ENCODE peak calls at places on chromosomes 4 and X, in seven cellular contexts. R is Caco-2; D is upper lobe of right lung; E is CD8-positive, alpha-beta memory T cell; H is sigmoid colon; A is breast epithelium; C is OCI-LY7. X is an unnamed sample.
A peak's percentile ranks its signal among the peaks of the same experiment; 100 is the strongest.

GRCh38 chr4:7430368-7430964 is 4.3 kb downstream of the PSAPL1 start:
- DNase-seq in A (peak; percentile 50), H (peak; percentile 57), C (no peak), D (peak; percentile 69), E (no peak), R (peak; percentile 91), X (no peak)

GRCh38 chr4:24521544-24521943 is 62.8 kb downstream of the DHX15 start:
- DNase-seq in D (no peak), C (no peak), R (no peak), E (no peak), H (no peak), A (no peak), X (no peak)

GRCh38 chr4:138938371-138938699 is 77.2 kb upstream of the NOCT start:
- DNase-seq in C (peak; percentile 23), A (no peak), H (no peak), R (no peak), E (no peak), D (no peak), X (no peak)

GRCh38 chr4:147355849-147356248 is 125.0 kb upstream of the EDNRA start:
- DNase-seq in A (no peak), R (no peak), E (no peak), H (no peak), D (no peak), C (no peak), X (no peak)

GRCh38 chrX:150119323-150119722 is 181.0 kb upstream of the EOLA2 start:
- DNase-seq in R (no peak), E (no peak), C (no peak), D (no peak), A (no peak), H (no peak), X (no peak)

GRCh38 chr4:168615294-168615693 is 118.4 kb downstream of the PALLD start:
- DNase-seq in C (no peak), A (no peak), R (no peak), E (no peak), H (no peak), D (no peak), X (no peak)

GRCh38 chrX:134171661-134172587 is 65.1 kb upstream of the CCDC160 start:
- DNase-seq in C (no peak), H (no peak), E (peak; percentile 24), R (no peak), A (no peak), D (peak; percentile 61), X (no peak)

GRCh38 chrX:151009582-151009981 is 26.4 kb downstream of the HMGB3 start:
- DNase-seq in D (no peak), A (no peak), R (no peak), H (no peak), C (no peak), E (no peak), X (no peak)

GRCh38 chr4:170278481-170278880 is 188.7 kb upstream of the AADAT start:
- DNase-seq in D (no peak), H (no peak), A (no peak), E (no peak), R (no peak), C (no peak), X (no peak)

GRCh38 chr4:77927991-77928925 is 65.6 kb downstream of the MRPL1 start:
- DNase-seq in H (no peak), E (no peak), R (no peak), D (no peak), C (no peak), A (no peak), X (no peak)

GRCh38 chrX:56563231-56564116 is at the start of gene UBQLN2:
- DNase-seq in D (peak; percentile 91), C (peak; percentile 79), E (peak; percentile 79), H (peak; percentile 92), A (peak; percentile 77), R (peak; percentile 77), X (peak; percentile 69)

GRCh38 chr4:149353241-149353640 is 462.4 kb downstream of the IQCM start:
- DNase-seq in E (no peak), C (no peak), H (no peak), D (no peak), A (no peak), R (no peak), X (no peak)

GRCh38 chr4:56643596-56643995 is 37.5 kb downstream of the HOPX start:
- DNase-seq in E (no peak), C (no peak), D (no peak), A (no peak), R (no peak), H (no peak), X (no peak)

GRCh38 chrX:114650351-114650750 is 66.5 kb downstream of the HTR2C start:
- DNase-seq in R (no peak), D (no peak), C (no peak), H (no peak), E (no peak), A (no peak), X (no peak)

GRCh38 chr4:105474110-105474518 is 252 bp upstream of the PPA2 start:
- DNase-seq in R (peak; percentile 84), A (peak; percentile 86), E (no peak), D (peak; percentile 95), C (no peak), H (peak; percentile 92), X (no peak)

GRCh38 chr4:77433102-77433733 is 172.4 kb upstream of the CXCL13 start:
- DNase-seq in C (peak; percentile 48), E (peak; percentile 8), H (no peak), D (no peak), R (no peak), A (no peak), X (no peak)

GRCh38 chrX:130626521-130626920 is 224.7 kb downstream of the RBMX2 start:
- DNase-seq in C (no peak), E (no peak), D (no peak), R (no peak), A (no peak), H (no peak), X (no peak)

GRCh38 chr4:75841641-75842520 is 60.4 kb downstream of the PPEF2 start:
- DNase-seq in D (no peak), R (no peak), E (no peak), H (no peak), C (no peak), A (no peak), X (no peak)

GRCh38 chrX:49838374-49838773 is 9.3 kb downstream of the PAGE4 start:
- DNase-seq in E (no peak), C (peak; percentile 10), H (no peak), D (no peak), R (no peak), A (no peak), X (no peak)

GRCh38 chrX:131067216-131067615 is 9.1 kb downstream of the ARHGAP36 start:
- DNase-seq in D (no peak), A (no peak), R (no peak), C (no peak), H (no peak), E (no peak), X (no peak)

GRCh38 chrX:119694601-119695534 is 1.9 kb upstream of the SEPTIN6 start:
- DNase-seq in D (no peak), H (peak; percentile 70), C (peak; percentile 57), A (no peak), R (no peak), E (no peak), X (no peak)

GRCh38 chrX:69564665-69565064 is 51.2 kb upstream of the EDA start:
- DNase-seq in H (no peak), A (no peak), D (no peak), E (no peak), C (no peak), R (no peak), X (no peak)
- H3K9me3 ChIP-seq in H (no peaks in the 10 kb centered on the region), A (no peaks in the 10 kb centered on the region), D (no peaks in the 10 kb centered on the region), E (no peaks in the 10 kb centered on the region), C (no peaks in the 10 kb centered on the region), R (no peaks in the 10 kb centered on the region), X (no peaks in the 10 kb centered on the region)

GRCh38 chr4:127311924-127312323 is 320.8 kb upstream of the INTU start:
- DNase-seq in A (no peak), R (no peak), E (no peak), H (no peak), D (no peak), C (no peak), X (no peak)
- H3K9me3 ChIP-seq in A (peaks cover 10% of the 10 kb centered on the region), R (no peaks in the 10 kb centered on the region), E (no peaks in the 10 kb centered on the region), H (no peaks in the 10 kb centered on the region), D (peaks cover 6% of the 10 kb centered on the region), C (peaks cover 15% of the 10 kb centered on the region), X (no peaks in the 10 kb centered on the region)

DNA sequence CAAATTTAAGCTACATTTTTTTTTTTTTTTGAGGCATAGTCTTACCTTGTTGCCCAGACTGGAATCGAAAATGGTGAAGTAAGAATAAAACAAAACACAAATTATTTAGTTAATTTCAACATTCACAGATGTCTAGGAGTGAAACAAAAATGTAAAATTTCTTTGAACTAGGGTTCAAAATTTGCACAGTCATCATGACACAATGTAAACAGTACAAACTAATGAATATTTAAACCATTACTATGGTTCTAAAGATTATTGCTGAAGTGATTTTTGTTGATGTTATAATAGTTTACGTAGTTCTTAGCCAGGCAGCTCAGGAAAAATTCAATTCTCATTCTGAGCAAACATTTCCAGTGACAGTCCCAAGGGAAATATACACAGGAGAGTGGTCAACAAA is 633.1 kb downstream of the GRXCR1 start:
- DNase-seq in H (no peak), C (no peak), D (no peak), E (no peak), A (no peak), R (no peak), X (no peak)
- H3K9me3 ChIP-seq in H (no peaks in the 10 kb centered on the region), C (no peaks in the 10 kb centered on the region), D (no peaks in the 10 kb centered on the region), E (no peaks in the 10 kb centered on the region), A (no peaks in the 10 kb centered on the region), R (no peaks in the 10 kb centered on the region), X (no peaks in the 10 kb centered on the region)

DNA sequence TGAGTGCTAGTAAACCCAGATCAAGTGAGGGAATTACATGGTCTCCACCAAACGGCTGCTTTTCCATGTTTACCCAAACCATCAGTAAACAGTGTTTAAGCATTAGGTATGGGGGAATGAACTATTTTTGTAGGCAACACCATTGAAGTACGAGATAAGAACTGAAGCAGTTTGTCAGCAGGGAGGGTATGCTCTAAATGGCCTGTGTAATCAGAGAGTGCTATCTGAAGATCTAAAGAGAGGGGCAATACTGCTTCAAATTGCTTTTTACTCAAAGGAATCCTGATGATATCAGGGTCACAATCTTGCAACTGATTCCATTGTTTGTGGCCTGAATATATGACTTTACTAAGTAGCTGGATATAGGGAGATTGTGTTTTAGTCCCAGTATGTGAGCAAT is 10.4 kb upstream of the SPIN4 start:
- DNase-seq in C (no peak), H (no peak), R (no peak), A (no peak), E (no peak), D (no peak), X (no peak)
- H3K9me3 ChIP-seq in C (peaks cover 3% of the 10 kb centered on the region), H (no peaks in the 10 kb centered on the region), R (no peaks in the 10 kb centered on the region), A (no peaks in the 10 kb centered on the region), E (no peaks in the 10 kb centered on the region), D (no peaks in the 10 kb centered on the region), X (no peaks in the 10 kb centered on the region)

X was measured in T-helper 17 cell.